ENCODE peak calls at places on chromosomes 12 and 14, in four cellular contexts. B is WTC11, C is SK-N-SH, W is K562. X is an unnamed sample.

GRCh38 chr14:99732436-99733220 is 48.5 kb downstream of the CYP46A1 start:
- DNase-seq in B (peak), C (no peak), W (no peak), X (no peak)

GRCh38 chr14:89294060-89294459 is 123.0 kb downstream of the FOXN3 start:
- DNase-seq in B (no peak), C (no peak), W (no peak), X (no peak)

GRCh38 chr14:73818821-73819220 is 32.8 kb upstream of the PTGR2 start:
- DNase-seq in B (no peak), C (no peak), W (no peak), X (no peak)

GRCh38 chr12:131126662-131127173 is 173.0 kb downstream of the ADGRD1 start:
- DNase-seq in B (no peak), C (no peak), W (no peak), X (no peak)

GRCh38 chr12:18239561-18239960 is 21.8 kb upstream of the PIK3C2G start:
- DNase-seq in B (no peak), C (no peak), W (no peak), X (no peak)

GRCh38 chr12:6603095-6603567 is 4.0 kb downstream of the CHD4 start:
- DNase-seq in B (no peak), C (peak), W (no peak), X (no peak)

GRCh38 chr14:56490379-56490778 is 89.2 kb upstream of the TMEM260 start:
- DNase-seq in B (no peak), C (peak), W (no peak), X (no peak)

GRCh38 chr14:33230016-33230415 is 291.3 kb downstream of the NPAS3 start:
- DNase-seq in B (no peak), C (no peak), W (no peak), X (no peak)

GRCh38 chr12:52872644-52873384 is 24.0 kb upstream of the KRT78 start:
- DNase-seq in B (no peak), C (no peak), W (no peak), X (no peak)

GRCh38 chr14:85590784-85591183 is 60.8 kb downstream of the FLRT2 start:
- DNase-seq in B (no peak), C (no peak), W (no peak), X (no peak)

GRCh38 chr12:59999291-59999690 is 403.5 kb downstream of the SLC16A7 start:
- DNase-seq in B (no peak), C (no peak), W (no peak), X (no peak)

GRCh38 chr12:34597548-34598351 is 575.5 kb downstream of the ALG10 start:
- DNase-seq in B (no peak), C (no peak), W (no peak), X (no peak)

GRCh38 chr14:101470266-101470665 is 91.0 kb upstream of the DIO3 start:
- DNase-seq in B (no peak), C (no peak), W (no peak), X (no peak)
- TF ChIP-seq TEAD4 in B (no peak), C (no peak), W (no peak), X (no peak)

GRCh38 chr12:1851126-1851791 is 30.9 kb downstream of the LRTM2 start:
- DNase-seq in B (no peak), C (no peak), W (no peak), X (no peak)
- TF ChIP-seq TEAD4 in B (no peak), C (no peak), W (no peak), X (no peak)

GRCh38 chr14:104567141-104567956 is 12.2 kb upstream of the C14orf180 start:
- DNase-seq in B (no peak), C (peak), W (no peak), X (no peak)

GRCh38 chr14:104572024-104572623 is 7.4 kb upstream of the C14orf180 start:
- DNase-seq in B (no peak), C (no peak), W (no peak), X (no peak)

GRCh38 chr14:104570869-104571635 is 8.5 kb upstream of the C14orf180 start:
- DNase-seq in B (no peak), C (no peak), W (no peak), X (no peak)

GRCh38 chr14:104567957-104568225 is 11.7 kb upstream of the C14orf180 start:
- DNase-seq in B (no peak), C (no peak), W (no peak), X (no peak)

DNA sequence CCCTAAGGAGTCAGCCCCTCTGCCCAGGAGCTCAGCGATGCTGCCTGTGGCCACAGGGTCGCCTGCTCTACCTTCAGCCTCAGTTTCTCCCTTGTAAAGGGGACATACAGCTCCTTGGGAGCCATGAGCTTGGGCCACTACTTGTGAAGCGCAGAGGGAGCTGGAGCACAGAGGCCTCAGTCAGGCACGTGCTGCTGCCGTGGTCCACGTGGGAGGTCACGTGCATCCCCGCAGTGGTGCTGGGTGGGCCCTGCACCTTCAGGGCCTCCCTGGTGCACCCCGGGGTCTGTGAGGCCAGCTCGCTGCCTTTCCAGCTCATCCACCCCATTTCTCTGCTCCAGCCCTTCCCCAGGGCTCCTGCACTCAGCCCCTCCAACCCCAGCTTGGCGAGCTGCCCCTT is 10.9 kb upstream of the C14orf180 start:
- DNase-seq in B (no peak), C (no peak), W (no peak), X (no peak)
- TF ChIP-seq TEAD4 in B (no peak), C (no peak), W (no peak), X (no peak)

GRCh38 chr14:49892301-49892635 is 614 bp upstream of the ARF6 start:
- DNase-seq in B (no peak), C (peak), W (peak), X (no peak)
- TF ChIP-seq TEAD4 in B (no peak), C (no peak), W (peak), X (no peak)

DNA sequence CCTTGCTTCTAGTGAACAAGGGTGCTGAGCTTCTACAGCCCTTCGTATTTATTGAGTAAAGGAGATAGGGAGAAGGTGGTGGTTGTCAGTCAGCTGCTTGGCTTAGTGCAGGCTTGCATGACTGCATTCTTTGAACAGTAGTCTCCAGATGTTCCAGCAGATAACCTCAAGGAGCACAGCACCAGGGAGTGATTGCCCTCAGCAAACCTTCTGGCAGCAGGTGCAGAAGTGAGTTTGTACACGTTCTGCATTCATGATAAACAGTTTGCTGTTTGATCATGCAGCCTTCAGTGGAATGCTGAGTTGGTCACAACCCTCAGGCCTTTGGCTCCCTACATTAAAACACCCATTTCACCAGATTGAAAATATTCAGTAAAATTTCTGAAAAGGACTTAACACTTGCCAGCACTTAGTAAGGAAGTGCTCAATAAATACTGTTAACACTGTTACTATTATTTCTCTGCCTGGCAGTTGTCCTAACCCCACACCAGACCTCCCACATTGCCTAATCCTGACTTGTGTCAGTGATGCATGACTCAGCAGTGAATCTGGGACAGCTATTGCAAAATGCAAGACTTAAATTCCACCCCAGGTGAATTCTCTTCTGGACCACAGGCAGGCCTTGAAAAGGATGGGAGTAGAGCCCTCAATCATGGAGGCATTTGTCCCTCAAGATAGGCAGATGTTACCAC is 18.9 kb upstream of the CARMIL3 start:
- DNase-seq in B (no peak), C (no peak), W (no peak), X (no peak)
- TF ChIP-seq TEAD4 in B (no peak), C (no peak), W (peak), X (no peak)